ENCODE peak calls at places on chromosomes 6 and 20, in six cellular contexts. One of them, this sample, is unnamed.

GRCh38 chr20:18138266-18138582 is 561 bp downstream of the KAT14 start:
- DNase-seq in NCI-H510A treated with DMSO at 0.1 percent for 48 hours: no peak
- DNase-seq in aorta: no peak
- DNase-seq in stimulated activated CD4-positive, alpha-beta T cell treated with anti-CD3 and anti-CD28 coated beads, Interleukin-1b, Interleukin-23, amount 100 ng/mL, for 24 hours: no peak
- DNase-seq in NCI-H2081: peak
- DNase-seq in islet precursor cell: no peak
- DNase-seq in this sample: no peak

GRCh38 chr6:81553246-81553645 is 199.2 kb downstream of the TENT5A start:
- DNase-seq in NCI-H510A treated with DMSO at 0.1 percent for 48 hours: no peak
- DNase-seq in aorta: no peak
- DNase-seq in stimulated activated CD4-positive, alpha-beta T cell treated with anti-CD3 and anti-CD28 coated beads, Interleukin-1b, Interleukin-23, amount 100 ng/mL, for 24 hours: no peak
- DNase-seq in NCI-H2081: no peak
- DNase-seq in islet precursor cell: no peak
- DNase-seq in this sample: no peak

GRCh38 chr6:55065020-55065419 is 109.3 kb upstream of the HCRTR2 start:
- DNase-seq in NCI-H510A treated with DMSO at 0.1 percent for 48 hours: no peak
- DNase-seq in aorta: no peak
- DNase-seq in stimulated activated CD4-positive, alpha-beta T cell treated with anti-CD3 and anti-CD28 coated beads, Interleukin-1b, Interleukin-23, amount 100 ng/mL, for 24 hours: no peak
- DNase-seq in NCI-H2081: no peak
- DNase-seq in islet precursor cell: no peak
- DNase-seq in this sample: no peak

GRCh38 chr6:33392168-33392947 is 735 bp downstream of the KIFC1 start:
- DNase-seq in NCI-H510A treated with DMSO at 0.1 percent for 48 hours: peak
- DNase-seq in aorta: no peak
- DNase-seq in stimulated activated CD4-positive, alpha-beta T cell treated with anti-CD3 and anti-CD28 coated beads, Interleukin-1b, Interleukin-23, amount 100 ng/mL, for 24 hours: no peak
- DNase-seq in NCI-H2081: peak
- DNase-seq in islet precursor cell: no peak
- DNase-seq in this sample: no peak

GRCh38 chr20:3935295-3935955 is 46.2 kb downstream of the PANK2 start:
- DNase-seq in NCI-H510A treated with DMSO at 0.1 percent for 48 hours: no peak
- DNase-seq in aorta: peak
- DNase-seq in stimulated activated CD4-positive, alpha-beta T cell treated with anti-CD3 and anti-CD28 coated beads, Interleukin-1b, Interleukin-23, amount 100 ng/mL, for 24 hours: no peak
- DNase-seq in NCI-H2081: no peak
- DNase-seq in islet precursor cell: no peak
- DNase-seq in this sample: no peak

GRCh38 chr6:87590989-87591388 is 1.1 kb downstream of the ORC3 start:
- DNase-seq in NCI-H510A treated with DMSO at 0.1 percent for 48 hours: no peak
- DNase-seq in aorta: no peak
- DNase-seq in stimulated activated CD4-positive, alpha-beta T cell treated with anti-CD3 and anti-CD28 coated beads, Interleukin-1b, Interleukin-23, amount 100 ng/mL, for 24 hours: no peak
- DNase-seq in NCI-H2081: no peak
- DNase-seq in islet precursor cell: no peak
- DNase-seq in this sample: no peak

GRCh38 chr20:57213924-57214323 is 52.5 kb downstream of the BMP7 start:
- DNase-seq in NCI-H510A treated with DMSO at 0.1 percent for 48 hours: no peak
- DNase-seq in aorta: no peak
- DNase-seq in stimulated activated CD4-positive, alpha-beta T cell treated with anti-CD3 and anti-CD28 coated beads, Interleukin-1b, Interleukin-23, amount 100 ng/mL, for 24 hours: no peak
- DNase-seq in NCI-H2081: no peak
- DNase-seq in islet precursor cell: no peak
- DNase-seq in this sample: no peak

GRCh38 chr20:46348231-46348803 is 40.0 kb upstream of the CDH22 start:
- DNase-seq in NCI-H510A treated with DMSO at 0.1 percent for 48 hours: no peak
- DNase-seq in aorta: no peak
- DNase-seq in stimulated activated CD4-positive, alpha-beta T cell treated with anti-CD3 and anti-CD28 coated beads, Interleukin-1b, Interleukin-23, amount 100 ng/mL, for 24 hours: no peak
- DNase-seq in NCI-H2081: peak
- DNase-seq in islet precursor cell: peak
- DNase-seq in this sample: no peak

GRCh38 chr20:29689411-29690225 is 1567.8 kb upstream of the DEFB115 start:
- DNase-seq in NCI-H510A treated with DMSO at 0.1 percent for 48 hours: peak
- DNase-seq in aorta: peak
- DNase-seq in stimulated activated CD4-positive, alpha-beta T cell treated with anti-CD3 and anti-CD28 coated beads, Interleukin-1b, Interleukin-23, amount 100 ng/mL, for 24 hours: peak
- DNase-seq in NCI-H2081: peak
- DNase-seq in islet precursor cell: peak
- DNase-seq in this sample: peak

GRCh38 chr20:38935285-38935684 is 9.1 kb downstream of the FAM83D start:
- DNase-seq in NCI-H510A treated with DMSO at 0.1 percent for 48 hours: no peak
- DNase-seq in aorta: no peak
- DNase-seq in stimulated activated CD4-positive, alpha-beta T cell treated with anti-CD3 and anti-CD28 coated beads, Interleukin-1b, Interleukin-23, amount 100 ng/mL, for 24 hours: no peak
- DNase-seq in NCI-H2081: no peak
- DNase-seq in islet precursor cell: peak
- DNase-seq in this sample: no peak

GRCh38 chr20:53013847-53014246 is 41.7 kb downstream of the TSHZ2 start:
- DNase-seq in NCI-H510A treated with DMSO at 0.1 percent for 48 hours: no peak
- DNase-seq in aorta: no peak
- DNase-seq in stimulated activated CD4-positive, alpha-beta T cell treated with anti-CD3 and anti-CD28 coated beads, Interleukin-1b, Interleukin-23, amount 100 ng/mL, for 24 hours: no peak
- DNase-seq in NCI-H2081: no peak
- DNase-seq in islet precursor cell: no peak
- DNase-seq in this sample: no peak

GRCh38 chr6:52858416-52858815 is 17.8 kb upstream of the GSTA5 start:
- DNase-seq in NCI-H510A treated with DMSO at 0.1 percent for 48 hours: no peak
- DNase-seq in aorta: no peak
- DNase-seq in stimulated activated CD4-positive, alpha-beta T cell treated with anti-CD3 and anti-CD28 coated beads, Interleukin-1b, Interleukin-23, amount 100 ng/mL, for 24 hours: no peak
- DNase-seq in NCI-H2081: no peak
- DNase-seq in islet precursor cell: no peak
- DNase-seq in this sample: no peak

GRCh38 chr20:2387180-2387577 is 6.5 kb downstream of the TGM6 start:
- DNase-seq in NCI-H510A treated with DMSO at 0.1 percent for 48 hours: peak
- DNase-seq in aorta: no peak
- DNase-seq in stimulated activated CD4-positive, alpha-beta T cell treated with anti-CD3 and anti-CD28 coated beads, Interleukin-1b, Interleukin-23, amount 100 ng/mL, for 24 hours: peak
- DNase-seq in NCI-H2081: peak
- DNase-seq in islet precursor cell: peak
- DNase-seq in this sample: no peak

GRCh38 chr6:142459267-142459666 is 157.5 kb downstream of the ADGRG6 start:
- DNase-seq in NCI-H510A treated with DMSO at 0.1 percent for 48 hours: no peak
- DNase-seq in aorta: no peak
- DNase-seq in stimulated activated CD4-positive, alpha-beta T cell treated with anti-CD3 and anti-CD28 coated beads, Interleukin-1b, Interleukin-23, amount 100 ng/mL, for 24 hours: no peak
- DNase-seq in NCI-H2081: no peak
- DNase-seq in islet precursor cell: no peak
- DNase-seq in this sample: no peak

GRCh38 chr20:47235111-47235510 is 121.4 kb downstream of the ZMYND8 start:
- DNase-seq in NCI-H510A treated with DMSO at 0.1 percent for 48 hours: no peak
- DNase-seq in aorta: no peak
- DNase-seq in stimulated activated CD4-positive, alpha-beta T cell treated with anti-CD3 and anti-CD28 coated beads, Interleukin-1b, Interleukin-23, amount 100 ng/mL, for 24 hours: no peak
- DNase-seq in NCI-H2081: no peak
- DNase-seq in islet precursor cell: no peak
- DNase-seq in this sample: no peak

GRCh38 chr6:30091577-30092381 is 16.2 kb upstream of the RNF39 start:
- DNase-seq in NCI-H510A treated with DMSO at 0.1 percent for 48 hours: no peak
- DNase-seq in aorta: no peak
- DNase-seq in stimulated activated CD4-positive, alpha-beta T cell treated with anti-CD3 and anti-CD28 coated beads, Interleukin-1b, Interleukin-23, amount 100 ng/mL, for 24 hours: no peak
- DNase-seq in NCI-H2081: no peak
- DNase-seq in islet precursor cell: peak
- DNase-seq in this sample: no peak

GRCh38 chr6:41174610-41175009 is 11.7 kb upstream of the TREM2 start:
- DNase-seq in NCI-H510A treated with DMSO at 0.1 percent for 48 hours: no peak
- DNase-seq in aorta: no peak
- DNase-seq in stimulated activated CD4-positive, alpha-beta T cell treated with anti-CD3 and anti-CD28 coated beads, Interleukin-1b, Interleukin-23, amount 100 ng/mL, for 24 hours: no peak
- DNase-seq in NCI-H2081: no peak
- DNase-seq in islet precursor cell: no peak
- DNase-seq in this sample: no peak

GRCh38 chr20:37356387-37356786 is 10.4 kb downstream of the SRC start:
- DNase-seq in NCI-H510A treated with DMSO at 0.1 percent for 48 hours: no peak
- DNase-seq in aorta: peak
- DNase-seq in stimulated activated CD4-positive, alpha-beta T cell treated with anti-CD3 and anti-CD28 coated beads, Interleukin-1b, Interleukin-23, amount 100 ng/mL, for 24 hours: no peak
- DNase-seq in NCI-H2081: no peak
- DNase-seq in islet precursor cell: peak
- DNase-seq in this sample: no peak

GRCh38 chr20:44642203-44643153 is 9.0 kb downstream of the ADA start:
- DNase-seq in NCI-H510A treated with DMSO at 0.1 percent for 48 hours: peak
- DNase-seq in aorta: peak
- DNase-seq in stimulated activated CD4-positive, alpha-beta T cell treated with anti-CD3 and anti-CD28 coated beads, Interleukin-1b, Interleukin-23, amount 100 ng/mL, for 24 hours: no peak
- DNase-seq in NCI-H2081: peak
- DNase-seq in islet precursor cell: peak
- DNase-seq in this sample: no peak

GRCh38 chr6:138593100-138593877 is 94.0 kb upstream of the NHSL1 start:
- DNase-seq in NCI-H510A treated with DMSO at 0.1 percent for 48 hours: no peak
- DNase-seq in aorta: no peak
- DNase-seq in stimulated activated CD4-positive, alpha-beta T cell treated with anti-CD3 and anti-CD28 coated beads, Interleukin-1b, Interleukin-23, amount 100 ng/mL, for 24 hours: peak
- DNase-seq in NCI-H2081: no peak
- DNase-seq in islet precursor cell: peak
- DNase-seq in this sample: no peak

GRCh38 chr6:36054415-36054814 is 26.8 kb downstream of the MAPK14 start:
- DNase-seq in NCI-H510A treated with DMSO at 0.1 percent for 48 hours: no peak
- DNase-seq in aorta: no peak
- DNase-seq in stimulated activated CD4-positive, alpha-beta T cell treated with anti-CD3 and anti-CD28 coated beads, Interleukin-1b, Interleukin-23, amount 100 ng/mL, for 24 hours: no peak
- DNase-seq in NCI-H2081: no peak
- DNase-seq in islet precursor cell: no peak
- DNase-seq in this sample: no peak

GRCh38 chr20:10063482-10063881 is 28.7 kb downstream of the ANKEF1 start:
- DNase-seq in NCI-H510A treated with DMSO at 0.1 percent for 48 hours: no peak
- DNase-seq in aorta: no peak
- DNase-seq in stimulated activated CD4-positive, alpha-beta T cell treated with anti-CD3 and anti-CD28 coated beads, Interleukin-1b, Interleukin-23, amount 100 ng/mL, for 24 hours: no peak
- DNase-seq in NCI-H2081: no peak
- DNase-seq in islet precursor cell: no peak
- DNase-seq in this sample: no peak

GRCh38 chr20:63177134-63177784 is 38.7 kb downstream of the YTHDF1 start:
- DNase-seq in NCI-H510A treated with DMSO at 0.1 percent for 48 hours: no peak
- DNase-seq in aorta: no peak
- DNase-seq in stimulated activated CD4-positive, alpha-beta T cell treated with anti-CD3 and anti-CD28 coated beads, Interleukin-1b, Interleukin-23, amount 100 ng/mL, for 24 hours: peak
- DNase-seq in NCI-H2081: no peak
- DNase-seq in islet precursor cell: no peak
- DNase-seq in this sample: peak

GRCh38 chr6:127475823-127476176 is 16.6 kb upstream of the KIAA0408 start:
- DNase-seq in NCI-H510A treated with DMSO at 0.1 percent for 48 hours: no peak
- DNase-seq in aorta: peak
- DNase-seq in stimulated activated CD4-positive, alpha-beta T cell treated with anti-CD3 and anti-CD28 coated beads, Interleukin-1b, Interleukin-23, amount 100 ng/mL, for 24 hours: no peak
- DNase-seq in NCI-H2081: no peak
- DNase-seq in islet precursor cell: no peak
- DNase-seq in this sample: no peak

GRCh38 chr6:43951063-43951755 is 176.0 kb downstream of the MRPL14 start:
- DNase-seq in NCI-H510A treated with DMSO at 0.1 percent for 48 hours: no peak
- DNase-seq in aorta: peak
- DNase-seq in stimulated activated CD4-positive, alpha-beta T cell treated with anti-CD3 and anti-CD28 coated beads, Interleukin-1b, Interleukin-23, amount 100 ng/mL, for 24 hours: peak
- DNase-seq in NCI-H2081: no peak
- DNase-seq in islet precursor cell: peak
- DNase-seq in this sample: peak

GRCh38 chr6:37979392-37980221 is 160.1 kb downstream of the ZFAND3 start:
- DNase-seq in NCI-H510A treated with DMSO at 0.1 percent for 48 hours: no peak
- DNase-seq in aorta: no peak
- DNase-seq in stimulated activated CD4-positive, alpha-beta T cell treated with anti-CD3 and anti-CD28 coated beads, Interleukin-1b, Interleukin-23, amount 100 ng/mL, for 24 hours: no peak
- DNase-seq in NCI-H2081: peak
- DNase-seq in islet precursor cell: no peak
- DNase-seq in this sample: no peak

GRCh38 chr6:38856490-38856889 is 141.4 kb downstream of the DNAH8 start:
- DNase-seq in NCI-H510A treated with DMSO at 0.1 percent for 48 hours: no peak
- DNase-seq in aorta: no peak
- DNase-seq in stimulated activated CD4-positive, alpha-beta T cell treated with anti-CD3 and anti-CD28 coated beads, Interleukin-1b, Interleukin-23, amount 100 ng/mL, for 24 hours: no peak
- DNase-seq in NCI-H2081: no peak
- DNase-seq in islet precursor cell: no peak
- DNase-seq in this sample: no peak

GRCh38 chr6:143734641-143735063 is 56.9 kb downstream of the PHACTR2 start:
- DNase-seq in NCI-H510A treated with DMSO at 0.1 percent for 48 hours: no peak
- DNase-seq in aorta: no peak
- DNase-seq in stimulated activated CD4-positive, alpha-beta T cell treated with anti-CD3 and anti-CD28 coated beads, Interleukin-1b, Interleukin-23, amount 100 ng/mL, for 24 hours: no peak
- DNase-seq in NCI-H2081: no peak
- DNase-seq in islet precursor cell: no peak
- DNase-seq in this sample: no peak

GRCh38 chr6:12962529-12962928 is 246.0 kb downstream of the PHACTR1 start:
- DNase-seq in NCI-H510A treated with DMSO at 0.1 percent for 48 hours: no peak
- DNase-seq in aorta: no peak
- DNase-seq in stimulated activated CD4-positive, alpha-beta T cell treated with anti-CD3 and anti-CD28 coated beads, Interleukin-1b, Interleukin-23, amount 100 ng/mL, for 24 hours: no peak
- DNase-seq in NCI-H2081: no peak
- DNase-seq in islet precursor cell: no peak
- DNase-seq in this sample: no peak

GRCh38 chr6:161374971-161375873 is 101.4 kb upstream of the AGPAT4 start:
- DNase-seq in NCI-H510A treated with DMSO at 0.1 percent for 48 hours: peak
- DNase-seq in aorta: peak
- DNase-seq in stimulated activated CD4-positive, alpha-beta T cell treated with anti-CD3 and anti-CD28 coated beads, Interleukin-1b, Interleukin-23, amount 100 ng/mL, for 24 hours: no peak
- DNase-seq in NCI-H2081: no peak
- DNase-seq in islet precursor cell: peak
- DNase-seq in this sample: no peak